ENCODE peak calls at places on chromosomes 2 and 18, in six cellular contexts. One of them, this sample, is unnamed.

GRCh38 chr2:134170269-134170668 is 83.6 kb upstream of the MGAT5 start:
- DNase-seq in H54: no peak
- DNase-seq in stimulated activated naive CD8-positive, alpha-beta T cell treated with anti-CD3 and anti-CD28 coated beads, Interleukin-15, amount 100 ng/mL, for 72 hours: no peak
- DNase-seq in GF-D8: no peak
- DNase-seq in activated CD8-positive, alpha-beta memory T cell treated with anti-CD3 and anti-CD28 coated beads for 24 hours: no peak
- DNase-seq in NCI-H1092 treated with DMSO at 0.1 percent for 48 hours: no peak
- DNase-seq in this sample: peak; percentile 25

GRCh38 chr2:178404380-178404767 is 46.6 kb downstream of the PRKRA start:
- DNase-seq in H54: peak; percentile 44
- DNase-seq in NCI-H1092 treated with DMSO at 0.1 percent for 48 hours: no peak
- DNase-seq in stimulated activated naive CD8-positive, alpha-beta T cell treated with anti-CD3 and anti-CD28 coated beads, Interleukin-15, amount 100 ng/mL, for 72 hours: no peak
- DNase-seq in activated CD8-positive, alpha-beta memory T cell treated with anti-CD3 and anti-CD28 coated beads for 24 hours: no peak
- DNase-seq in GF-D8: no peak
- DNase-seq in this sample: peak; percentile 86

GRCh38 chr2:102317715-102318114 is 6.4 kb downstream of the IL1RL1 start:
- DNase-seq in stimulated activated naive CD8-positive, alpha-beta T cell treated with anti-CD3 and anti-CD28 coated beads, Interleukin-15, amount 100 ng/mL, for 72 hours: no peak
- DNase-seq in activated CD8-positive, alpha-beta memory T cell treated with anti-CD3 and anti-CD28 coated beads for 24 hours: no peak
- DNase-seq in GF-D8: peak; percentile 72
- DNase-seq in NCI-H1092 treated with DMSO at 0.1 percent for 48 hours: no peak
- DNase-seq in H54: no peak
- DNase-seq in this sample: no peak

GRCh38 chr2:33344230-33344629 is 132.2 kb upstream of the RASGRP3 start:
- DNase-seq in activated CD8-positive, alpha-beta memory T cell treated with anti-CD3 and anti-CD28 coated beads for 24 hours: no peak
- DNase-seq in GF-D8: no peak
- DNase-seq in stimulated activated naive CD8-positive, alpha-beta T cell treated with anti-CD3 and anti-CD28 coated beads, Interleukin-15, amount 100 ng/mL, for 72 hours: no peak
- DNase-seq in H54: no peak
- DNase-seq in NCI-H1092 treated with DMSO at 0.1 percent for 48 hours: no peak
- DNase-seq in this sample: no peak

GRCh38 chr2:147641644-147642043 is 203.2 kb upstream of the ACVR2A start:
- DNase-seq in GF-D8: no peak
- DNase-seq in activated CD8-positive, alpha-beta memory T cell treated with anti-CD3 and anti-CD28 coated beads for 24 hours: no peak
- DNase-seq in stimulated activated naive CD8-positive, alpha-beta T cell treated with anti-CD3 and anti-CD28 coated beads, Interleukin-15, amount 100 ng/mL, for 72 hours: no peak
- DNase-seq in H54: no peak
- DNase-seq in NCI-H1092 treated with DMSO at 0.1 percent for 48 hours: no peak
- DNase-seq in this sample: no peak

GRCh38 chr2:240858871-240859270 is 9.8 kb upstream of the AGXT start:
- DNase-seq in stimulated activated naive CD8-positive, alpha-beta T cell treated with anti-CD3 and anti-CD28 coated beads, Interleukin-15, amount 100 ng/mL, for 72 hours: no peak
- DNase-seq in H54: no peak
- DNase-seq in activated CD8-positive, alpha-beta memory T cell treated with anti-CD3 and anti-CD28 coated beads for 24 hours: no peak
- DNase-seq in GF-D8: no peak
- DNase-seq in NCI-H1092 treated with DMSO at 0.1 percent for 48 hours: no peak
- DNase-seq in this sample: no peak

GRCh38 chr18:51731070-51731469 is 533.6 kb upstream of the MEX3C start:
- DNase-seq in activated CD8-positive, alpha-beta memory T cell treated with anti-CD3 and anti-CD28 coated beads for 24 hours: no peak
- DNase-seq in stimulated activated naive CD8-positive, alpha-beta T cell treated with anti-CD3 and anti-CD28 coated beads, Interleukin-15, amount 100 ng/mL, for 72 hours: no peak
- DNase-seq in NCI-H1092 treated with DMSO at 0.1 percent for 48 hours: no peak
- DNase-seq in H54: no peak
- DNase-seq in GF-D8: no peak
- DNase-seq in this sample: no peak

GRCh38 chr18:79851981-79852380 is 54.2 kb downstream of the KCNG2 start:
- DNase-seq in H54: no peak
- DNase-seq in stimulated activated naive CD8-positive, alpha-beta T cell treated with anti-CD3 and anti-CD28 coated beads, Interleukin-15, amount 100 ng/mL, for 72 hours: no peak
- DNase-seq in GF-D8: no peak
- DNase-seq in NCI-H1092 treated with DMSO at 0.1 percent for 48 hours: no peak
- DNase-seq in activated CD8-positive, alpha-beta memory T cell treated with anti-CD3 and anti-CD28 coated beads for 24 hours: peak; percentile 30
- DNase-seq in this sample: peak; percentile 50

GRCh38 chr2:100821255-100821912 is 1.4 kb downstream of the NPAS2 start:
- DNase-seq in stimulated activated naive CD8-positive, alpha-beta T cell treated with anti-CD3 and anti-CD28 coated beads, Interleukin-15, amount 100 ng/mL, for 72 hours: no peak
- DNase-seq in H54: no peak
- DNase-seq in activated CD8-positive, alpha-beta memory T cell treated with anti-CD3 and anti-CD28 coated beads for 24 hours: no peak
- DNase-seq in NCI-H1092 treated with DMSO at 0.1 percent for 48 hours: no peak
- DNase-seq in GF-D8: no peak
- DNase-seq in this sample: peak; percentile 77

GRCh38 chr2:212994976-212995375 is 156.4 kb downstream of the IKZF2 start:
- DNase-seq in GF-D8: no peak
- DNase-seq in H54: no peak
- DNase-seq in stimulated activated naive CD8-positive, alpha-beta T cell treated with anti-CD3 and anti-CD28 coated beads, Interleukin-15, amount 100 ng/mL, for 72 hours: no peak
- DNase-seq in NCI-H1092 treated with DMSO at 0.1 percent for 48 hours: no peak
- DNase-seq in activated CD8-positive, alpha-beta memory T cell treated with anti-CD3 and anti-CD28 coated beads for 24 hours: no peak
- DNase-seq in this sample: no peak

GRCh38 chr2:50614056-50614455 is 417.9 kb downstream of the NRXN1 start:
- DNase-seq in activated CD8-positive, alpha-beta memory T cell treated with anti-CD3 and anti-CD28 coated beads for 24 hours: no peak
- DNase-seq in NCI-H1092 treated with DMSO at 0.1 percent for 48 hours: no peak
- DNase-seq in stimulated activated naive CD8-positive, alpha-beta T cell treated with anti-CD3 and anti-CD28 coated beads, Interleukin-15, amount 100 ng/mL, for 72 hours: no peak
- DNase-seq in H54: no peak
- DNase-seq in GF-D8: no peak
- DNase-seq in this sample: no peak

GRCh38 chr2:86204458-86204857 is 5.2 kb downstream of the MRPL35 start:
- DNase-seq in GF-D8: no peak
- DNase-seq in stimulated activated naive CD8-positive, alpha-beta T cell treated with anti-CD3 and anti-CD28 coated beads, Interleukin-15, amount 100 ng/mL, for 72 hours: no peak
- DNase-seq in NCI-H1092 treated with DMSO at 0.1 percent for 48 hours: no peak
- DNase-seq in H54: no peak
- DNase-seq in activated CD8-positive, alpha-beta memory T cell treated with anti-CD3 and anti-CD28 coated beads for 24 hours: no peak
- DNase-seq in this sample: no peak

GRCh38 chr2:172173307-172173706 is 70.6 kb upstream of the DLX2 start:
- DNase-seq in GF-D8: no peak
- DNase-seq in NCI-H1092 treated with DMSO at 0.1 percent for 48 hours: no peak
- DNase-seq in stimulated activated naive CD8-positive, alpha-beta T cell treated with anti-CD3 and anti-CD28 coated beads, Interleukin-15, amount 100 ng/mL, for 72 hours: no peak
- DNase-seq in activated CD8-positive, alpha-beta memory T cell treated with anti-CD3 and anti-CD28 coated beads for 24 hours: no peak
- DNase-seq in H54: no peak
- DNase-seq in this sample: no peak

GRCh38 chr2:64750817-64751285 is 97.1 kb upstream of the SERTAD2 start:
- DNase-seq in GF-D8: peak; percentile 100
- DNase-seq in NCI-H1092 treated with DMSO at 0.1 percent for 48 hours: peak; percentile 99
- DNase-seq in activated CD8-positive, alpha-beta memory T cell treated with anti-CD3 and anti-CD28 coated beads for 24 hours: no peak
- DNase-seq in H54: no peak
- DNase-seq in stimulated activated naive CD8-positive, alpha-beta T cell treated with anti-CD3 and anti-CD28 coated beads, Interleukin-15, amount 100 ng/mL, for 72 hours: peak; percentile 98
- DNase-seq in this sample: peak; percentile 97

GRCh38 chr2:43070676-43071491 is 155.5 kb downstream of the ZFP36L2 start:
- DNase-seq in GF-D8: no peak
- DNase-seq in H54: no peak
- DNase-seq in NCI-H1092 treated with DMSO at 0.1 percent for 48 hours: no peak
- DNase-seq in stimulated activated naive CD8-positive, alpha-beta T cell treated with anti-CD3 and anti-CD28 coated beads, Interleukin-15, amount 100 ng/mL, for 72 hours: no peak
- DNase-seq in activated CD8-positive, alpha-beta memory T cell treated with anti-CD3 and anti-CD28 coated beads for 24 hours: no peak
- DNase-seq in this sample: peak; percentile 78

GRCh38 chr2:237996041-237996593 is 29.3 kb downstream of the UBE2F start:
- DNase-seq in H54: no peak
- DNase-seq in activated CD8-positive, alpha-beta memory T cell treated with anti-CD3 and anti-CD28 coated beads for 24 hours: no peak
- DNase-seq in NCI-H1092 treated with DMSO at 0.1 percent for 48 hours: peak; percentile 76
- DNase-seq in stimulated activated naive CD8-positive, alpha-beta T cell treated with anti-CD3 and anti-CD28 coated beads, Interleukin-15, amount 100 ng/mL, for 72 hours: no peak
- DNase-seq in GF-D8: no peak
- DNase-seq in this sample: no peak

This sample was measured in osteoblast.